ENCODE peak calls at places on chromosomes 13 and 19, in four cellular contexts. K, I, B and V are unnamed samples.

GRCh38 chr13:110965038-110965754 is 50.3 kb upstream of the ANKRD10 start:
- DNase-seq in K (peak; percentile 28), I (no peak), B (no peak), V (no peak)

GRCh38 chr19:48053076-48053475 is 9.2 kb upstream of the CABP5 start:
- DNase-seq in K (no peak), I (no peak), B (no peak), V (no peak)

GRCh38 chr19:42286349-42287016 is 15.4 kb upstream of the PRR19 start:
- DNase-seq in K (no peak), I (no peak), B (no peak), V (peak; percentile 79)

GRCh38 chr13:110869231-110869804 is 45.6 kb downstream of the ANKRD10 start:
- DNase-seq in K (no peak), I (no peak), B (no peak), V (no peak)

GRCh38 chr13:60170414-60170813 is 6.7 kb upstream of the DIAPH3 start:
- DNase-seq in K (no peak), I (no peak), B (no peak), V (no peak)

GRCh38 chr13:36918246-36919060 is 1.6 kb downstream of the SMAD9 start:
- DNase-seq in K (no peak), I (no peak), B (no peak), V (no peak)

GRCh38 chr13:32142956-32143375 is 111.4 kb downstream of the FRY start:
- DNase-seq in K (no peak), I (peak; percentile 40), B (no peak), V (no peak)

GRCh38 chr19:50313812-50314536 is 15.2 kb downstream of the KCNC3 start:
- DNase-seq in K (no peak), I (peak; percentile 89), B (no peak), V (no peak)

GRCh38 chr19:43078311-43078710 is 4.2 kb downstream of the PSG2 start:
- DNase-seq in K (no peak), I (no peak), B (no peak), V (no peak)

GRCh38 chr19:46133101-46133627 is 8.7 kb upstream of the IGFL3 start:
- DNase-seq in K (no peak), I (peak; percentile 16), B (no peak), V (no peak)

GRCh38 chr13:78657699-78658629 is 991 bp downstream of the OBI1 start:
- DNase-seq in K (peak; percentile 13), I (peak; percentile 85), B (no peak), V (no peak)

GRCh38 chr19:48644839-48645651 is 942 bp downstream of the CA11 start:
- DNase-seq in K (peak; percentile 86), I (peak; percentile 85), B (peak; percentile 79), V (no peak)

GRCh38 chr13:28401303-28402056 is 93.4 kb downstream of the FLT1 start:
- DNase-seq in K (no peak), I (no peak), B (no peak), V (no peak)

GRCh38 chr13:20131057-20131832 is 29.6 kb downstream of the GJA3 start:
- DNase-seq in K (no peak), I (no peak), B (no peak), V (peak; percentile 62)

GRCh38 chr13:78102121-78102677 is 183.6 kb upstream of the EDNRB start:
- DNase-seq in K (no peak), I (no peak), B (no peak), V (no peak)

GRCh38 chr13:79128158-79128557 is 277.9 kb downstream of the RBM26 start:
- DNase-seq in K (no peak), I (no peak), B (no peak), V (no peak)

GRCh38 chr19:12034610-12035009 is 869 bp downstream of the ZNF433 start:
- DNase-seq in K (no peak), I (peak; percentile 45), B (no peak), V (no peak)

GRCh38 chr19:40805258-40805868 is 6.4 kb downstream of the EGLN2 start:
- DNase-seq in K (no peak), I (no peak), B (no peak), V (no peak)

GRCh38 chr13:113052971-113053370 is 52.6 kb upstream of the F7 start:
- DNase-seq in K (no peak), I (no peak), B (no peak), V (no peak)

GRCh38 chr13:35292329-35292728 is 184.2 kb downstream of the MAB21L1 start:
- DNase-seq in K (no peak), I (no peak), B (no peak), V (no peak)

GRCh38 chr13:114143806-114144605 is 11.6 kb upstream of the RASA3 start:
- DNase-seq in K (peak; percentile 60), I (peak; percentile 89), B (no peak), V (peak; percentile 64)

GRCh38 chr19:41706741-41707501 is 1.5 kb upstream of the CEACAM5 start:
- DNase-seq in K (peak; percentile 99), I (peak; percentile 93), B (peak; percentile 79), V (peak; percentile 77)

GRCh38 chr19:32336259-32337111 is 8.9 kb upstream of the ZNF507 start:
- DNase-seq in K (no peak), I (no peak), B (no peak), V (no peak)

GRCh38 chr19:4375164-4375619 is 25.2 kb downstream of the SH3GL1 start:
- DNase-seq in K (no peak), I (peak; percentile 89), B (no peak), V (no peak)

GRCh38 chr13:87444135-87444534 is 227.0 kb upstream of the SLITRK5 start:
- DNase-seq in K (no peak), I (no peak), B (no peak), V (no peak)

GRCh38 chr13:27425151-27425917 is 915 bp downstream of the GTF3A start:
- DNase-seq in K (no peak), I (no peak), B (peak; percentile 33), V (no peak)

GRCh38 chr13:96460571-96460970 is 370.7 kb downstream of the HS6ST3 start:
- DNase-seq in K (no peak), I (no peak), B (no peak), V (no peak)

GRCh38 chr13:30744056-30744684 is 8.8 kb downstream of the ALOX5AP start:
- DNase-seq in K (peak; percentile 25), I (no peak), B (peak; percentile 33), V (no peak)

GRCh38 chr13:24636776-24637175 is 43.4 kb upstream of the ATP12A start:
- DNase-seq in K (no peak), I (no peak), B (no peak), V (peak; percentile 55)

GRCh38 chr19:18479964-18480723 is 41.7 kb downstream of the ELL start:
- DNase-seq in K (no peak), I (no peak), B (no peak), V (peak; percentile 89)

GRCh38 chr13:90055121-90055520 is 1292.4 kb upstream of the MIR17HG start:
- DNase-seq in K (no peak), I (no peak), B (no peak), V (no peak)

GRCh38 chr19:15222738-15223648 is 9.3 kb downstream of the EPHX3 start:
- DNase-seq in K (peak; percentile 89), I (peak; percentile 100), B (peak; percentile 57), V (peak; percentile 89)

GRCh38 chr19:8569066-8569761 is 8.0 kb downstream of the MYO1F start:
- DNase-seq in K (peak; percentile 29), I (no peak), B (no peak), V (peak; percentile 66)

GRCh38 chr13:71625694-71626093 is 241.3 kb downstream of the DACH1 start:
- DNase-seq in K (no peak), I (no peak), B (no peak), V (no peak)

GRCh38 chr19:49840321-49840720 is 10.6 kb upstream of the PTOV1 start:
- DNase-seq in K (no peak), I (peak; percentile 50), B (no peak), V (no peak)

GRCh38 chr19:45876411-45877197 is 9.3 kb downstream of the IRF2BP1 start:
- DNase-seq in K (no peak), I (peak; percentile 87), B (no peak), V (no peak)

DNA sequence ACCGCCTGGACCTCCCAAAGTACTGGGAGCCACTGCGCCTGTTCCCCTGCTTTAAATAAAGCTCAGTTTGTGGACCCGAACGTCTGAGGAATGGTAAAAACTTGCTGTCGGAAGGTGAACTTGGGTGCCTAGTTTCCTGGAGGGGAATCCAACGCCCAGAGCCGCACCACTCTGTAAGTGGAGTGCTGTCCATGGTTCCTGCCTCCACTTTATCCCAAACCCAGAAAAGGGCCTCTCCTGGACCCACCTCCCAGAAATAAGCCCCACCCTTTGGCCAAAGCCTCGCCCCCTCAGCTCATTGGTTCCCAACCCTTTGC is 2.3 kb downstream of the ANO8 start:
- DNase-seq in K (no peak), I (no peak), B (no peak), V (no peak)
- H3K4me3 ChIP-seq in K (no peak overlapping the region), I (no peak overlapping the region), B (no peak overlapping the region), V (no peak overlapping the region)

DNA sequence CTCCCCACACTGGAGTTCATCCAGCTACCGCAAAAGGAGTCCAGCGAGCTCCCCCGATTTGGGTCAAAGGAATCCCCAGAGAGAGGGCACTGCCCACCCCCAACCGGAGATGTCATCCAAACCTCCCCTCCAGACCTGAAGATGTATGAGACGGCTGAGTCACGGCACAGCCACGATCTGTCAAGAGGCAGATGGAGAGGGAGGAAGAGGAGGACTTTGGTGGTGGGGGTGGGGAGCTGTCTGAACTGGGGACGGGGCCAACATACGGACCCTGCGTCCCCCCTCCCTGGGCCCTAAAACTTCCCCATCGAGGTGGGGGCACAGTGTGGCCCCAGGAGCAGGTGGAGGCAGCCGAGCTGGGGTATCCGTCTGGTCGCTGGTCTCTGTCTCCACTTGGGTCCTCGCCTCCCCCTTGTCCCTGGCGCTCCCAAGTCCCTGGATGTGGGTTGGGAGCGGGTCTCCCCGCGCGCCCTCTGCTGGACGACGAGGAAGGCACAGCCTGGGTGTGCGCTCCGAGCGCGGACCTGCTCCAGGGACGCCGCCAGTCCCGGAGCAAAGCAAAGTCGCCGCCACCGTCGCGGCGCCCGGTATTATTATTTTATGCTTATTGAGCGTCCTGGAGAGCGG is 3.8 kb downstream of the PDE4A start:
- DNase-seq in K (peak; percentile 89), I (peak; percentile 97), B (peak; percentile 73), V (peak; percentile 83)
- H3K4me3 ChIP-seq in K (peak overlapping the region; percentile 45), I (peak overlapping the region; percentile 24), B (peak overlapping the region; percentile 40), V (peak overlapping the region; percentile 39)

DNA sequence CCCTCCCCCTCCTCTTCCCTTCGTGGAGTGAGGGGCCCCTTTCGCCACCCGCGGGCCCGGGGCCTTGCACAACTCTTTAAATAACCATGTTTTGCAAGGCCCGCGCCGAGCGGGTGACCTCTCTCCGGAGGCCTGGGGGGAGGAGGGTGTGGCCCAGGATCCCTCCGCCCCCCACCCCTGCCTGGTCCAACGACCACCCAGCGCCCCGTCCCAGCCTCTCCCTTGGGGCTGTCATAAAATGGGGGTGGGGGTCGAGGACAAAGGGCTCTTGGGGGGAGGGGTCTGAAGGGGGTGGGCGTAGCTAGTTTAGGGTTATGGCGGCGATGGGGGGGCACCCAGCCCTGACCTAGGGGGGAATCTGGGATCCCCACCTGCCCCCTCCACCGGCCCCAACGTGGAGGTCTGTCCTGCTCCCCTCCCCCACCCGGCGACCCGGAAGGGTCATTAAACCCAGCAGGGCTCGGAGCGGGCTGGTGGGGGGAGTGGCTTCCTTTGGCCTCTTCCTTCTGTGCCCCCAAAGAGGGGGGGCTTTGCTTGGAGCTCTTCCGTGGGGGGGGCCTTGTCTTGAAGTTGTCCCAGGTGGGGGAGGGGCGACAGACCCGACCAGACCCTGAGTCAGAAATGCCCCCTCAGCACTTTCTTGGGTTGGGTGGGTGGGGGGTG is 1.3 kb downstream of the ARID3A start:
- DNase-seq in K (no peak), I (peak; percentile 94), B (no peak), V (peak; percentile 93)
- H3K4me3 ChIP-seq in K (peak overlapping the region; percentile 91), I (peak overlapping the region; percentile 91), B (no peak overlapping the region), V (peak overlapping the region; percentile 97)

DNA sequence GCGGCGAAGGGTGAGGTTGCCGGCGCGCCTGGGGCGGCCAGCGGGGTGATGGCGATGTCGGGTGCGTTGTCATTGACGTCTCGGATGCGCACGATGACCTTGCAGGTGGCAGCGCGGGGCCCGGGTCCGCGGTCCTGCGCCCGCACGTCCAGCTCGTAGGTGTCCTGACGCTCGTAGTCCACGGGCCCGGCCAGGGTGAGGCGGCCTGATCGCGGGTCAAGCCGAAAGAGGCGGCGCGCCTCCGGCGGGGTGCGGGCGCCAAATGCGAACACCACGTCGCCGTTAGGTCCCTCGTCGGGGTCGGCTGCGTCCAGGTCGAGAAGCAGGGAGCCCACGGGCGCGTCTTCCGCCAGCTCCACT is 1.1 kb downstream of the PCDH8 start:
- DNase-seq in K (no peak), I (no peak), B (no peak), V (no peak)
- H3K4me3 ChIP-seq in K (no peak overlapping the region), I (peak overlapping the region; percentile 6), B (no peak overlapping the region), V (peak overlapping the region; percentile 40)